ENCODE peak calls at places on chromosomes 4 and X, in eight cellular contexts. P, N, R, C, K, O, T and A are unnamed samples.

GRCh38 chr4:113232194-113232593 is 182.7 kb downstream of the ANK2 start:
- DNase-seq in P (no peak), N (no peak), R (no peak), C (peak; percentile 39), K (no peak), O (no peak), T (no peak), A (no peak)

GRCh38 chr4:169201144-169202124 is 69.3 kb downstream of the SH3RF1 start:
- DNase-seq in P (no peak), N (no peak), R (no peak), C (peak; percentile 60), K (no peak), O (no peak), T (no peak), A (no peak)

GRCh38 chr4:124903995-124904722 is 191.6 kb upstream of the ANKRD50 start:
- DNase-seq in P (no peak), N (no peak), R (peak; percentile 29), C (peak; percentile 66), K (no peak), O (peak; percentile 29), T (no peak), A (no peak)

GRCh38 chr4:70892086-70892769 is 9.9 kb upstream of the MOB1B start:
- DNase-seq in P (no peak), N (no peak), R (no peak), C (no peak), K (no peak), O (no peak), T (no peak), A (no peak)

GRCh38 chrX:140817943-140818342 is 108.4 kb downstream of the LINC00632 start:
- DNase-seq in P (peak; percentile 5), N (no peak), R (peak; percentile 4), C (peak; percentile 32), K (no peak), O (peak; percentile 13), T (peak; percentile 3), A (peak; percentile 5)

GRCh38 chr4:7906171-7906581 is 33.5 kb downstream of the AFAP1 start:
- DNase-seq in P (no peak), N (no peak), R (no peak), C (peak; percentile 55), K (no peak), O (no peak), T (no peak), A (no peak)

GRCh38 chr4:16967722-16968121 is 69.3 kb upstream of the LDB2 start:
- DNase-seq in P (no peak), N (no peak), R (peak; percentile 23), C (peak; percentile 60), K (no peak), O (no peak), T (no peak), A (no peak)

GRCh38 chr4:101597204-101597603 is 193.3 kb upstream of the BANK1 start:
- DNase-seq in P (peak; percentile 18), N (no peak), R (no peak), C (no peak), K (no peak), O (no peak), T (no peak), A (no peak)

GRCh38 chr4:122458625-122459024 is 2.1 kb upstream of the IL2 start:
- DNase-seq in P (no peak), N (no peak), R (peak; percentile 5), C (peak; percentile 67), K (no peak), O (no peak), T (no peak), A (no peak)

GRCh38 chr4:180169394-180169793 is 2073.8 kb upstream of the TENM3 start:
- DNase-seq in P (no peak), N (no peak), R (no peak), C (no peak), K (no peak), O (no peak), T (no peak), A (no peak)

GRCh38 chrX:7120578-7121219 is 26.8 kb upstream of the STS start:
- DNase-seq in P (no peak), N (no peak), R (no peak), C (peak; percentile 15), K (no peak), O (no peak), T (peak; percentile 81), A (no peak)

GRCh38 chr4:74540193-74540592 is 95.3 kb downstream of the AREG start:
- DNase-seq in P (no peak), N (no peak), R (no peak), C (peak; percentile 89), K (no peak), O (no peak), T (no peak), A (no peak)

GRCh38 chr4:2079926-2080325 is 20.8 kb downstream of the NAT8L start:
- DNase-seq in P (no peak), N (peak; percentile 51), R (no peak), C (no peak), K (no peak), O (no peak), T (no peak), A (no peak)

GRCh38 chr4:88276952-88277710 is 7.2 kb downstream of the PPM1K start:
- DNase-seq in P (no peak), N (no peak), R (no peak), C (no peak), K (no peak), O (no peak), T (no peak), A (no peak)

GRCh38 chr4:72525938-72526337 is 43.1 kb downstream of the ADAMTS3 start:
- DNase-seq in P (peak; percentile 11), N (peak; percentile 67), R (no peak), C (peak; percentile 50), K (no peak), O (no peak), T (no peak), A (no peak)

GRCh38 chr4:105808459-105809041 is 86.7 kb upstream of the NPNT start:
- DNase-seq in P (peak; percentile 26), N (no peak), R (peak; percentile 44), C (peak; percentile 33), K (no peak), O (no peak), T (no peak), A (no peak)

GRCh38 chr4:168558587-168558986 is 61.7 kb downstream of the PALLD start:
- DNase-seq in P (no peak), N (no peak), R (no peak), C (peak; percentile 30), K (no peak), O (no peak), T (no peak), A (no peak)

GRCh38 chr4:67918428-67918827 is 34.6 kb upstream of the TMPRSS11D start:
- DNase-seq in P (no peak), N (no peak), R (no peak), C (peak; percentile 14), K (no peak), O (peak; percentile 27), T (no peak), A (no peak)

GRCh38 chr4:55609393-55609821 is 17.4 kb upstream of the PDCL2 start:
- DNase-seq in P (no peak), N (no peak), R (peak; percentile 9), C (peak; percentile 85), K (no peak), O (peak; percentile 40), T (no peak), A (no peak)

GRCh38 chrX:129360175-129360574 is 163.1 kb downstream of the SMARCA1 start:
- DNase-seq in P (peak; percentile 34), N (no peak), R (peak; percentile 32), C (peak; percentile 36), K (no peak), O (peak; percentile 55), T (no peak), A (peak; percentile 49)

GRCh38 chr4:141853091-141853734 is 216.8 kb downstream of the IL15 start:
- DNase-seq in P (no peak), N (no peak), R (no peak), C (no peak), K (no peak), O (peak; percentile 23), T (peak; percentile 66), A (no peak)

GRCh38 chr4:55032788-55033187 is 92.6 kb downstream of the KDR start:
- DNase-seq in P (no peak), N (no peak), R (no peak), C (no peak), K (no peak), O (no peak), T (no peak), A (no peak)

GRCh38 chr4:74059161-74059829 is 20.8 kb upstream of the CXCL3 start:
- DNase-seq in P (no peak), N (no peak), R (no peak), C (no peak), K (no peak), O (no peak), T (no peak), A (no peak)

GRCh38 chr4:90198086-90198847 is 71.1 kb downstream of the CCSER1 start:
- DNase-seq in P (no peak), N (no peak), R (no peak), C (no peak), K (no peak), O (peak; percentile 39), T (no peak), A (no peak)

GRCh38 chr4:176549161-176549865 is 229.5 kb downstream of the SPCS3 start:
- DNase-seq in P (no peak), N (no peak), R (peak; percentile 13), C (peak; percentile 64), K (no peak), O (no peak), T (no peak), A (no peak)

GRCh38 chr4:73844352-73844751 is 7.9 kb downstream of the CXCL6 start:
- DNase-seq in P (no peak), N (no peak), R (no peak), C (peak; percentile 85), K (no peak), O (no peak), T (no peak), A (no peak)